ENCODE peak calls at places on chromosome 11, in ten cellular contexts. Q is BJ; R is SK-MEL-5; X is astrocyte of the spinal cord; T is stimulated activated CD4-positive, alpha-beta T cell treated with anti-CD3 and anti-CD28 coated beads, Interleukin-2, amount 100 ng/mL, for 24 hours; S is coronary artery; A is kidney glomerular epithelial cell; M is NCI-H460; K is EH; Y is DMS153. E is an unnamed sample.

GRCh38 chr11:74330065-74330858 is 18.8 kb upstream of the P4HA3 start:
- DNase-seq in X (peak), T (no peak), S (no peak), R (no peak), Y (no peak), A (peak), K (peak), M (no peak), Q (no peak), E (no peak)

GRCh38 chr11:45876401-45876800 is 9.1 kb upstream of the MAPK8IP1 start:
- DNase-seq in Q (no peak), Y (no peak), T (no peak), R (no peak), M (no peak), A (no peak), S (no peak), K (no peak), X (no peak), E (no peak)

GRCh38 chr11:64358907-64359711 is at the start of gene RPS6KA4:
- DNase-seq in S (peak), T (peak), Y (no peak), X (peak), R (peak), K (peak), M (peak), Q (no peak), A (peak), E (peak)

GRCh38 chr11:89625171-89625570 is 84.9 kb upstream of the TRIM77 start:
- DNase-seq in Q (no peak), K (no peak), S (no peak), Y (no peak), X (no peak), M (no peak), R (peak), A (no peak), T (no peak), E (no peak)

GRCh38 chr11:115920087-115920461 is 415.9 kb upstream of the CADM1 start:
- DNase-seq in T (no peak), S (no peak), K (no peak), A (peak), Q (no peak), Y (no peak), M (no peak), X (peak), R (peak), E (no peak)

GRCh38 chr11:105673089-105673488 is 63.2 kb downstream of the GRIA4 start:
- DNase-seq in R (peak), M (peak), Q (no peak), K (peak), T (no peak), Y (no peak), A (peak), S (no peak), X (peak), E (no peak)

GRCh38 chr11:8097062-8097814 is 16.2 kb downstream of the TUB start:
- DNase-seq in A (no peak), Y (no peak), Q (no peak), K (no peak), T (no peak), R (no peak), X (no peak), S (peak), M (no peak), E (no peak)

GRCh38 chr11:1756791-1757771 is 6.6 kb downstream of the CTSD start:
- DNase-seq in S (no peak), T (no peak), R (no peak), Q (no peak), X (no peak), Y (no peak), A (no peak), M (no peak), K (no peak), E (no peak)

GRCh38 chr11:91935120-91935519 is 289.5 kb upstream of the FAT3 start:
- DNase-seq in Q (no peak), M (no peak), S (no peak), K (no peak), A (no peak), Y (no peak), R (no peak), T (no peak), X (no peak), E (no peak)

GRCh38 chr11:73114835-73115220 is 27.3 kb downstream of the FCHSD2 start:
- DNase-seq in M (no peak), Q (no peak), T (no peak), S (no peak), X (no peak), K (no peak), A (no peak), Y (no peak), R (no peak), E (no peak)

GRCh38 chr11:12249590-12250260 is 127.6 kb upstream of the PARVA start:
- DNase-seq in A (no peak), T (no peak), M (no peak), R (no peak), X (no peak), K (no peak), S (no peak), Y (peak), Q (no peak), E (no peak)

GRCh38 chr11:110564676-110565343 is 135.1 kb downstream of the FDX1 start:
- DNase-seq in Y (no peak), X (no peak), R (no peak), S (no peak), Q (no peak), A (no peak), K (no peak), M (no peak), T (no peak), E (no peak)

GRCh38 chr11:83006877-83007330 is 64.8 kb downstream of the RAB30 start:
- DNase-seq in X (no peak), K (no peak), R (peak), T (no peak), S (no peak), M (no peak), Y (peak), A (no peak), Q (no peak), E (no peak)

GRCh38 chr11:69238562-69239319 is 55.2 kb upstream of the MYEOV start:
- DNase-seq in Y (no peak), R (no peak), X (no peak), Q (no peak), S (peak), A (no peak), T (no peak), K (no peak), M (no peak), E (no peak)

GRCh38 chr11:620201-620600 is 4.5 kb upstream of the IRF7 start:
- DNase-seq in Y (no peak), T (no peak), Q (no peak), R (no peak), M (no peak), K (no peak), S (no peak), X (no peak), A (no peak), E (no peak)

GRCh38 chr11:65213322-65214211 is 31.8 kb downstream of the CAPN1 start:
- DNase-seq in T (no peak), A (no peak), R (no peak), Q (no peak), X (no peak), M (no peak), Y (no peak), S (no peak), K (peak), E (no peak)

GRCh38 chr11:117492578-117493251 is 165.1 kb downstream of the CEP164 start:
- DNase-seq in X (no peak), M (no peak), Y (no peak), R (no peak), T (no peak), Q (no peak), A (no peak), S (no peak), K (no peak), E (no peak)

GRCh38 chr11:109739374-109739773 is 317.4 kb downstream of the C11orf87 start:
- DNase-seq in R (no peak), T (no peak), M (no peak), K (no peak), S (no peak), Q (no peak), Y (no peak), A (no peak), X (no peak), E (no peak)

GRCh38 chr11:64537876-64538275 is 53.1 kb upstream of the SLC22A12 start:
- DNase-seq in T (no peak), Q (no peak), Y (no peak), A (no peak), M (no peak), S (no peak), K (no peak), R (no peak), X (no peak), E (no peak)

GRCh38 chr11:68690671-68691401 is 6.5 kb downstream of the GAL start:
- DNase-seq in R (no peak), Q (no peak), M (no peak), K (peak), T (no peak), X (no peak), S (no peak), A (no peak), Y (no peak), E (no peak)

GRCh38 chr11:26193714-26194373 is 138.1 kb upstream of the ANO3 start:
- DNase-seq in M (no peak), K (no peak), Y (no peak), R (no peak), A (no peak), Q (no peak), X (no peak), T (no peak), S (no peak), E (no peak)

GRCh38 chr11:7072401-7073028 is 16.3 kb upstream of the RBMXL2 start:
- DNase-seq in T (no peak), K (no peak), A (no peak), Q (no peak), M (no peak), X (no peak), Y (no peak), R (no peak), S (no peak), E (no peak)

GRCh38 chr11:94767701-94768601 is at the start of gene AMOTL1:
- DNase-seq in R (peak), S (peak), Q (no peak), T (no peak), A (peak), Y (peak), M (peak), K (peak), X (peak), E (peak)

GRCh38 chr11:1171223-1171984 is 13.7 kb downstream of the MUC5AC start:
- DNase-seq in K (no peak), S (no peak), M (no peak), T (no peak), Q (no peak), X (no peak), R (no peak), Y (no peak), A (no peak), E (no peak)

GRCh38 chr11:134572741-134573675 is 161.0 kb upstream of the B3GAT1 start:
- DNase-seq in R (no peak), T (no peak), X (no peak), Q (no peak), Y (no peak), S (peak), M (no peak), A (no peak), K (no peak), E (no peak)

GRCh38 chr11:122784325-122785155 is 53.8 kb upstream of the CRTAM start:
- DNase-seq in X (peak), R (no peak), K (peak), T (no peak), M (no peak), Y (no peak), A (peak), S (no peak), Q (peak), E (peak)

E was measured in uterus.